ENCODE peak calls at places on chromosomes 6 and 20, in ten cellular contexts. M is NCI-H226; Z is CD4-positive, CD25-positive, alpha-beta regulatory T cell; D is HCT116; L is NCI-H1105; B is osteoblast; N is kidney epithelial cell; P is G401; W is stimulated activated CD4-positive, alpha-beta T cell treated with anti-CD3 and anti-CD28 coated beads, Interleukin-12 subunit alpha, Interleukin-12 subunit beta, amount 100 ng/mL, for 4 hours; C is adrenal gland. H is an unnamed sample.

GRCh38 chr20:10316582-10316981 is 98.0 kb downstream of the SNAP25 start:
- DNase-seq in C (peak), N (no peak), Z (no peak), B (no peak), D (peak), L (no peak), W (no peak), M (no peak), P (no peak), H (no peak)

GRCh38 chr20:51365670-51366069 is 176.8 kb downstream of the NFATC2 start:
- DNase-seq in L (no peak), Z (no peak), C (no peak), N (no peak), P (no peak), M (peak), W (no peak), D (no peak), B (no peak), H (no peak)

GRCh38 chr6:12334524-12335130 is 44.5 kb downstream of the EDN1 start:
- DNase-seq in C (no peak), D (no peak), P (no peak), L (no peak), M (no peak), W (no peak), Z (no peak), N (no peak), B (no peak), H (no peak)

GRCh38 chr6:31965700-31966099 is 6.2 kb downstream of the DXO start:
- DNase-seq in W (no peak), Z (no peak), M (no peak), D (no peak), C (no peak), B (peak), P (no peak), N (no peak), L (no peak), H (no peak)

GRCh38 chr6:159038914-159039884 is 5.6 kb downstream of the TAGAP start:
- DNase-seq in Z (no peak), N (no peak), D (no peak), C (no peak), B (peak), M (peak), L (no peak), W (no peak), P (peak), H (peak)

GRCh38 chr20:46367967-46368901 is 38.2 kb downstream of the ELMO2 start:
- DNase-seq in C (peak), N (peak), D (no peak), M (peak), Z (no peak), L (peak), W (no peak), B (no peak), P (peak), H (no peak)

GRCh38 chr20:5918856-5919633 is 31.3 kb downstream of the TRMT6 start:
- DNase-seq in L (no peak), P (peak), B (peak), W (no peak), C (no peak), N (peak), M (peak), D (no peak), Z (no peak), H (no peak)

GRCh38 chr6:118876814-118877213 is 17.1 kb upstream of the ASF1A start:
- DNase-seq in C (no peak), D (no peak), N (no peak), W (no peak), M (no peak), P (no peak), L (no peak), B (peak), Z (no peak), H (no peak)

GRCh38 chr6:123953920-123954319 is 150.3 kb downstream of the NKAIN2 start:
- DNase-seq in C (no peak), L (no peak), Z (no peak), B (no peak), N (no peak), D (no peak), W (no peak), P (no peak), M (no peak), H (no peak)

GRCh38 chr6:152091201-152091600 is 283.7 kb downstream of the ESR1 start:
- DNase-seq in N (no peak), P (peak), D (no peak), Z (no peak), B (no peak), C (no peak), W (no peak), M (no peak), L (no peak), H (no peak)

GRCh38 chr6:70520575-70520974 is 46.2 kb upstream of the SDHAF4 start:
- DNase-seq in B (no peak), C (no peak), M (no peak), P (no peak), W (no peak), L (no peak), D (no peak), N (no peak), Z (no peak), H (no peak)

GRCh38 chr6:31952140-31952805 is 6.4 kb downstream of the CFB start:
- DNase-seq in W (peak), L (peak), N (no peak), C (peak), B (peak), D (no peak), M (peak), Z (no peak), P (peak), H (no peak)

GRCh38 chr6:17986656-17987575 is 519 bp downstream of the KIF13A start:
- DNase-seq in M (no peak), W (no peak), D (no peak), Z (no peak), C (peak), B (peak), N (no peak), P (peak), L (peak), H (peak)

GRCh38 chr6:50602191-50602810 is 111.0 kb upstream of the TFAP2D start:
- DNase-seq in D (peak), P (peak), Z (no peak), C (no peak), L (peak), W (no peak), N (no peak), B (no peak), M (peak), H (no peak)

GRCh38 chr20:4821590-4821989 is 99.9 kb downstream of the PRND start:
- DNase-seq in M (no peak), C (no peak), P (no peak), N (no peak), Z (no peak), W (no peak), D (no peak), B (no peak), L (no peak), H (no peak)

GRCh38 chr6:26536571-26537159 is 1.5 kb upstream of the HMGN4 start:
- DNase-seq in C (peak), P (peak), M (no peak), Z (no peak), W (no peak), B (no peak), D (no peak), L (peak), N (no peak), H (peak)

GRCh38 chr6:82013561-82014275 is 233.8 kb downstream of the IBTK start:
- DNase-seq in D (no peak), W (no peak), L (no peak), P (no peak), Z (no peak), B (peak), M (peak), N (no peak), C (peak), H (no peak)

GRCh38 chr6:31476515-31477139 is 21.3 kb upstream of the MICB start:
- DNase-seq in N (no peak), C (no peak), D (no peak), L (no peak), W (no peak), P (no peak), B (no peak), M (no peak), Z (no peak), H (no peak)

GRCh38 chr6:119322715-119323350 is 26.7 kb downstream of the MAN1A1 start:
- DNase-seq in B (no peak), M (no peak), N (no peak), L (no peak), W (no peak), C (no peak), Z (no peak), D (peak), P (no peak), H (no peak)

GRCh38 chr6:24933868-24934401 is 1.8 kb downstream of the RIPOR2 start:
- DNase-seq in W (no peak), M (peak), D (peak), B (no peak), L (no peak), Z (no peak), C (no peak), P (no peak), N (no peak), H (no peak)

H was measured in GDM1.